ENCODE peak calls at places on chromosomes 11 and 22, in seven cellular contexts. Y, W, J, K, P, G and T are unnamed samples.

GRCh38 chr11:100719362-100719761 is 32.3 kb downstream of the ARHGAP42 start:
- DNase-seq in Y (no peak), W (peak; percentile 42), J (no peak), K (no peak), P (no peak), G (no peak), T (no peak)

GRCh38 chr11:129740877-129741276 is 74.8 kb upstream of the TMEM45B start:
- DNase-seq in Y (no peak), W (no peak), J (no peak), K (no peak), P (no peak), G (no peak), T (no peak)

GRCh38 chr11:122977455-122978302 is 4.0 kb downstream of the BSX start:
- DNase-seq in Y (no peak), W (no peak), J (no peak), K (no peak), P (no peak), G (no peak), T (no peak)

GRCh38 chr11:128956401-128957203 is 13.9 kb upstream of the TP53AIP1 start:
- DNase-seq in Y (peak; percentile 14), W (peak; percentile 78), J (peak; percentile 62), K (no peak), P (no peak), G (no peak), T (no peak)

GRCh38 chr11:11582261-11582701 is 39.5 kb downstream of the GALNT18 start:
- DNase-seq in Y (no peak), W (no peak), J (no peak), K (no peak), P (no peak), G (no peak), T (peak; percentile 57)

GRCh38 chr11:75035911-75036536 is 47.3 kb downstream of the NEU3 start:
- DNase-seq in Y (peak; percentile 26), W (no peak), J (no peak), K (no peak), P (no peak), G (no peak), T (no peak)

GRCh38 chr22:41285820-41286638 is at the start of gene RANGAP1:
- DNase-seq in Y (peak; percentile 99), W (peak; percentile 98), J (peak; percentile 92), K (peak; percentile 97), P (peak; percentile 98), G (peak; percentile 93), T (peak; percentile 99)

GRCh38 chr11:62108971-62109391 is 14.8 kb upstream of the INCENP start:
- DNase-seq in Y (peak; percentile 79), W (peak; percentile 66), J (no peak), K (no peak), P (no peak), G (no peak), T (no peak)

GRCh38 chr22:36873614-36874308 is 13.0 kb downstream of the NCF4 start:
- DNase-seq in Y (peak; percentile 94), W (peak; percentile 45), J (peak; percentile 67), K (no peak), P (no peak), G (no peak), T (no peak)

GRCh38 chr11:1274501-1274900 is 34.9 kb downstream of the TOLLIP start:
- DNase-seq in Y (no peak), W (no peak), J (no peak), K (no peak), P (no peak), G (no peak), T (no peak)

GRCh38 chr11:122102426-122102825 is 13.6 kb downstream of the BLID start:
- DNase-seq in Y (no peak), W (peak; percentile 54), J (no peak), K (no peak), P (no peak), G (no peak), T (no peak)

GRCh38 chr11:119701591-119702260 is 27.3 kb downstream of the NECTIN1 start:
- DNase-seq in Y (no peak), W (no peak), J (no peak), K (no peak), P (no peak), G (no peak), T (no peak)
- H3K27ac ChIP-seq in Y (no peak overlapping the region), W (no peak overlapping the region), J (no peak overlapping the region), K (no peak overlapping the region), P (peak overlapping the region; percentile 38), G (no peak overlapping the region), T (peak overlapping the region; percentile 30)

GRCh38 chr11:6660712-6661111 is 5.1 kb upstream of the DCHS1 start:
- DNase-seq in Y (no peak), W (no peak), J (no peak), K (no peak), P (no peak), G (no peak), T (no peak)
- H3K4me3 ChIP-seq in Y (no peak overlapping the region), W (no peak overlapping the region), J (no peak overlapping the region), K (no peak overlapping the region), P (no peak overlapping the region), G (no peak overlapping the region), T (no peak overlapping the region)

GRCh38 chr11:65172600-65172999 is 2.6 kb downstream of the SPDYC start:
- DNase-seq in Y (no peak), W (no peak), J (no peak), K (no peak), P (no peak), G (no peak), T (no peak)
- TF ChIP-seq CTCF in Y (no peak), W (no peak), J (no peak), K (no peak), P (no peak), G (no peak), T (no peak)

DNA sequence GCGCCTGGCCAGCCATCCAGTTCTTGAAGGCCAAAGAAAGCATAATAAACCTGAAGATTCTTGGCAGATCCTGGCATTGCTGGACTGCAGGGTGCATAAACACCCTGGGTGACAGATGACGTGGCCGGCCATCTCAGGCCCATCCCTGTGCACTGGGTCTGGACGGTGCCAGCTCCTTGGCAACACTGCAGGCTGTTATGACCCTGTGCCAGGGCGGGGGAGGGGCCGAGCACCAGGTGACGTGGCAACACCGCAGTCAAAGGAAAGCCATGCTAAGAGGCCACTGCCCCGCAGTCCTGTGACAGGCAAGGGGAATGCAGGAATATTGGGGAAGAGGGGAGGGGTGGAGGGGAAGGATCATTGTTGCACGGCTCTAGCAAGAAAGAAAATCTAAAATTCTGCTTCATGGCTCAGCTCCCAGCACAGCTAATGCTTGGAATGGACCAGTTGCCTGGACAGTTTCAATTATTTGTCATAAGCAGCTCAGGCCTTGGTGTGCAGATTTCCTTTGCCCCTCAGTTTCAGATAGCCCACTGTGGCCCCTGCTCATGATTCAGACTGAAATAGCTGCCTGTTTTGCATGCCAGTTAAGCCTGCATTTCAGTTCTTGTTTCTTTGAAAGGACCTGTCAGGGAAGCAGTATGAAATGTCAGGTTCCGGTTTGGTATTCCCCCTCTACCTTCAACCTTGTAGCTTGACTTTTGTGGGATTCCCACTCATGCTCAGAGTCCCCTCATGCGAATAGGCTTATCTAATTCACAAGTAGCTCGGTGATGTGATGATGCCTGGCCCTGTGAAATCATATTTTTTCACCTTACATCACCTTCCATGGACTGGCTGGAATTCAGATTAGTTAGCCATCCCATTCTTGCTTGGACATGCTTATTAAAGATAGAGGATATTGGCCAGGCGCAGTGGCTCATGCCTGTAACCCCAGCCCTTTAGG is 29.7 kb upstream of the DDX6 start:
- DNase-seq in Y (no peak), W (no peak), J (no peak), K (no peak), P (peak; percentile 75), G (peak; percentile 16), T (peak; percentile 96)
- H3K27ac ChIP-seq in Y (no peak overlapping the region), W (no peak overlapping the region), J (no peak overlapping the region), K (no peak overlapping the region), P (peak overlapping the region; percentile 87), G (peak overlapping the region; percentile 26), T (no peak overlapping the region)